ENCODE peak calls at places on chromosomes 4 and X, in four cellular contexts. One of them, this sample, is unnamed.

GRCh38 chrX:109785053-109785452 is 52.0 kb upstream of the ACSL4 start:
- DNase-seq in PC-9: no peak
- DNase-seq in stimulated activated CD8-positive, alpha-beta memory T cell treated with anti-CD3 and anti-CD28 coated beads, Interleukin-7, amount 100 ng/mL, for 48 hours: no peak
- DNase-seq in A172: no peak
- DNase-seq in this sample: no peak

GRCh38 chr4:10016169-10016568 is 5.1 kb downstream of the SLC2A9 start:
- DNase-seq in PC-9: no peak
- DNase-seq in stimulated activated CD8-positive, alpha-beta memory T cell treated with anti-CD3 and anti-CD28 coated beads, Interleukin-7, amount 100 ng/mL, for 48 hours: no peak
- DNase-seq in A172: no peak
- DNase-seq in this sample: no peak

GRCh38 chr4:78020677-78021076 is 36.4 kb upstream of the FRAS1 start:
- DNase-seq in PC-9: no peak
- DNase-seq in stimulated activated CD8-positive, alpha-beta memory T cell treated with anti-CD3 and anti-CD28 coated beads, Interleukin-7, amount 100 ng/mL, for 48 hours: no peak
- DNase-seq in A172: no peak
- DNase-seq in this sample: no peak

GRCh38 chr4:2796261-2797187 is 3.6 kb downstream of the SH3BP2 start:
- DNase-seq in PC-9: peak
- DNase-seq in stimulated activated CD8-positive, alpha-beta memory T cell treated with anti-CD3 and anti-CD28 coated beads, Interleukin-7, amount 100 ng/mL, for 48 hours: no peak
- DNase-seq in A172: peak
- DNase-seq in this sample: no peak

GRCh38 chr4:123244233-123244632 is 152.4 kb upstream of the SPRY1 start:
- DNase-seq in PC-9: no peak
- DNase-seq in stimulated activated CD8-positive, alpha-beta memory T cell treated with anti-CD3 and anti-CD28 coated beads, Interleukin-7, amount 100 ng/mL, for 48 hours: no peak
- DNase-seq in A172: no peak
- DNase-seq in this sample: no peak

GRCh38 chr4:55013431-55013955 is 111.9 kb downstream of the KDR start:
- DNase-seq in PC-9: no peak
- DNase-seq in stimulated activated CD8-positive, alpha-beta memory T cell treated with anti-CD3 and anti-CD28 coated beads, Interleukin-7, amount 100 ng/mL, for 48 hours: no peak
- DNase-seq in A172: no peak
- DNase-seq in this sample: no peak

GRCh38 chr4:39621582-39621981 is 17.1 kb downstream of the SMIM14 start:
- DNase-seq in PC-9: peak
- DNase-seq in stimulated activated CD8-positive, alpha-beta memory T cell treated with anti-CD3 and anti-CD28 coated beads, Interleukin-7, amount 100 ng/mL, for 48 hours: no peak
- DNase-seq in A172: peak
- DNase-seq in this sample: no peak

GRCh38 chr4:20046179-20046578 is 205.5 kb upstream of the SLIT2 start:
- DNase-seq in PC-9: no peak
- DNase-seq in stimulated activated CD8-positive, alpha-beta memory T cell treated with anti-CD3 and anti-CD28 coated beads, Interleukin-7, amount 100 ng/mL, for 48 hours: no peak
- DNase-seq in A172: no peak
- DNase-seq in this sample: no peak

GRCh38 chrX:2829469-2830246 is 928 bp downstream of the GYG2 start:
- DNase-seq in PC-9: no peak
- DNase-seq in stimulated activated CD8-positive, alpha-beta memory T cell treated with anti-CD3 and anti-CD28 coated beads, Interleukin-7, amount 100 ng/mL, for 48 hours: no peak
- DNase-seq in A172: no peak
- DNase-seq in this sample: no peak

GRCh38 chr4:137106733-137107132 is 425.6 kb downstream of the PCDH18 start:
- DNase-seq in PC-9: no peak
- DNase-seq in stimulated activated CD8-positive, alpha-beta memory T cell treated with anti-CD3 and anti-CD28 coated beads, Interleukin-7, amount 100 ng/mL, for 48 hours: no peak
- DNase-seq in A172: no peak
- DNase-seq in this sample: no peak

GRCh38 chr4:166435449-166435848 is 562.4 kb downstream of the TLL1 start:
- DNase-seq in PC-9: no peak
- DNase-seq in stimulated activated CD8-positive, alpha-beta memory T cell treated with anti-CD3 and anti-CD28 coated beads, Interleukin-7, amount 100 ng/mL, for 48 hours: no peak
- DNase-seq in A172: peak
- DNase-seq in this sample: no peak

GRCh38 chr4:158624889-158625478 is 46.7 kb downstream of the C4orf46 start:
- DNase-seq in PC-9: no peak
- DNase-seq in stimulated activated CD8-positive, alpha-beta memory T cell treated with anti-CD3 and anti-CD28 coated beads, Interleukin-7, amount 100 ng/mL, for 48 hours: no peak
- DNase-seq in A172: peak
- DNase-seq in this sample: peak

GRCh38 chrX:87475793-87476192 is 41.8 kb upstream of the KLHL4 start:
- DNase-seq in PC-9: no peak
- DNase-seq in stimulated activated CD8-positive, alpha-beta memory T cell treated with anti-CD3 and anti-CD28 coated beads, Interleukin-7, amount 100 ng/mL, for 48 hours: no peak
- DNase-seq in A172: no peak
- DNase-seq in this sample: no peak

GRCh38 chr4:122765702-122766352 is 33.3 kb downstream of the BBS12 start:
- DNase-seq in PC-9: no peak
- DNase-seq in stimulated activated CD8-positive, alpha-beta memory T cell treated with anti-CD3 and anti-CD28 coated beads, Interleukin-7, amount 100 ng/mL, for 48 hours: no peak
- DNase-seq in A172: peak
- DNase-seq in this sample: peak

GRCh38 chrX:48468247-48468671 is 1.8 kb downstream of the SLC38A5 start:
- DNase-seq in PC-9: no peak
- DNase-seq in stimulated activated CD8-positive, alpha-beta memory T cell treated with anti-CD3 and anti-CD28 coated beads, Interleukin-7, amount 100 ng/mL, for 48 hours: peak
- DNase-seq in A172: no peak
- DNase-seq in this sample: no peak

GRCh38 chr4:172786039-172786792 is 382.4 kb upstream of the GALNT7 start:
- DNase-seq in PC-9: no peak
- DNase-seq in stimulated activated CD8-positive, alpha-beta memory T cell treated with anti-CD3 and anti-CD28 coated beads, Interleukin-7, amount 100 ng/mL, for 48 hours: no peak
- DNase-seq in A172: peak
- DNase-seq in this sample: no peak

GRCh38 chrX:40938418-40938817 is 146.8 kb upstream of the USP9X start:
- DNase-seq in PC-9: no peak
- DNase-seq in stimulated activated CD8-positive, alpha-beta memory T cell treated with anti-CD3 and anti-CD28 coated beads, Interleukin-7, amount 100 ng/mL, for 48 hours: no peak
- DNase-seq in A172: peak
- DNase-seq in this sample: no peak

GRCh38 chr4:145535202-145535601 is 53.5 kb downstream of the SMAD1 start:
- DNase-seq in PC-9: peak
- DNase-seq in stimulated activated CD8-positive, alpha-beta memory T cell treated with anti-CD3 and anti-CD28 coated beads, Interleukin-7, amount 100 ng/mL, for 48 hours: no peak
- DNase-seq in A172: no peak
- DNase-seq in this sample: no peak

GRCh38 chr4:88002786-88003185 is 4.6 kb upstream of the PKD2 start:
- DNase-seq in PC-9: peak
- DNase-seq in stimulated activated CD8-positive, alpha-beta memory T cell treated with anti-CD3 and anti-CD28 coated beads, Interleukin-7, amount 100 ng/mL, for 48 hours: no peak
- DNase-seq in A172: no peak
- DNase-seq in this sample: no peak

GRCh38 chrX:109872021-109872730 is 130.7 kb upstream of the TMEM164 start:
- DNase-seq in PC-9: no peak
- DNase-seq in stimulated activated CD8-positive, alpha-beta memory T cell treated with anti-CD3 and anti-CD28 coated beads, Interleukin-7, amount 100 ng/mL, for 48 hours: no peak
- DNase-seq in A172: no peak
- DNase-seq in this sample: peak

GRCh38 chr4:55372259-55372658 is 23.5 kb upstream of the TMEM165 start:
- DNase-seq in PC-9: no peak
- DNase-seq in stimulated activated CD8-positive, alpha-beta memory T cell treated with anti-CD3 and anti-CD28 coated beads, Interleukin-7, amount 100 ng/mL, for 48 hours: no peak
- DNase-seq in A172: peak
- DNase-seq in this sample: no peak

GRCh38 chrX:71215335-71215912 is 7.6 kb upstream of the GJB1 start:
- DNase-seq in PC-9: no peak
- DNase-seq in stimulated activated CD8-positive, alpha-beta memory T cell treated with anti-CD3 and anti-CD28 coated beads, Interleukin-7, amount 100 ng/mL, for 48 hours: no peak
- DNase-seq in A172: no peak
- DNase-seq in this sample: no peak

GRCh38 chr4:98546910-98547544 is 111.4 kb downstream of the TSPAN5 start:
- DNase-seq in PC-9: no peak
- DNase-seq in stimulated activated CD8-positive, alpha-beta memory T cell treated with anti-CD3 and anti-CD28 coated beads, Interleukin-7, amount 100 ng/mL, for 48 hours: no peak
- DNase-seq in A172: peak
- DNase-seq in this sample: peak